ENCODE peak calls at places on chromosome 18, in seven cellular contexts. One of them, this sample, is unnamed.

GRCh38 chr18:8705941-8706544 is 687 bp downstream of the MTCL1 start:
- DNase-seq in HTR-8/SVneo: no peak
- DNase-seq in heart right ventricle: peak
- DNase-seq in NCI-H446 treated with DMSO at 0.1 percent for 48 hours: no peak
- DNase-seq in activated CD8-positive, alpha-beta memory T cell treated with anti-CD3 and anti-CD28 coated beads, Interleukin-2, amount 50 U/mL, for 4 hours: peak
- DNase-seq in gastrocnemius medialis: no peak
- DNase-seq in NCI-H748 treated with DMSO at 0.1 percent for 48 hours: no peak
- DNase-seq in this sample: no peak

GRCh38 chr18:48766025-48766424 is 184.7 kb downstream of the SMAD7 start:
- DNase-seq in HTR-8/SVneo: no peak
- DNase-seq in NCI-H748 treated with DMSO at 0.1 percent for 48 hours: no peak
- DNase-seq in gastrocnemius medialis: no peak
- DNase-seq in NCI-H446 treated with DMSO at 0.1 percent for 48 hours: no peak
- DNase-seq in activated CD8-positive, alpha-beta memory T cell treated with anti-CD3 and anti-CD28 coated beads, Interleukin-2, amount 50 U/mL, for 4 hours: no peak
- DNase-seq in heart right ventricle: no peak
- DNase-seq in this sample: no peak

GRCh38 chr18:31209041-31209440 is 46.4 kb upstream of the DSC1 start:
- DNase-seq in NCI-H748 treated with DMSO at 0.1 percent for 48 hours: no peak
- DNase-seq in gastrocnemius medialis: no peak
- DNase-seq in activated CD8-positive, alpha-beta memory T cell treated with anti-CD3 and anti-CD28 coated beads, Interleukin-2, amount 50 U/mL, for 4 hours: no peak
- DNase-seq in HTR-8/SVneo: no peak
- DNase-seq in heart right ventricle: no peak
- DNase-seq in NCI-H446 treated with DMSO at 0.1 percent for 48 hours: no peak
- DNase-seq in this sample: no peak

GRCh38 chr18:46321954-46322353 is 217.8 kb downstream of the HAUS1 start:
- DNase-seq in NCI-H748 treated with DMSO at 0.1 percent for 48 hours: no peak
- DNase-seq in HTR-8/SVneo: no peak
- DNase-seq in NCI-H446 treated with DMSO at 0.1 percent for 48 hours: no peak
- DNase-seq in activated CD8-positive, alpha-beta memory T cell treated with anti-CD3 and anti-CD28 coated beads, Interleukin-2, amount 50 U/mL, for 4 hours: no peak
- DNase-seq in gastrocnemius medialis: peak
- DNase-seq in heart right ventricle: no peak
- DNase-seq in this sample: no peak

GRCh38 chr18:61972389-61973264 is 79.8 kb upstream of the RNF152 start:
- DNase-seq in NCI-H748 treated with DMSO at 0.1 percent for 48 hours: no peak
- DNase-seq in heart right ventricle: no peak
- DNase-seq in activated CD8-positive, alpha-beta memory T cell treated with anti-CD3 and anti-CD28 coated beads, Interleukin-2, amount 50 U/mL, for 4 hours: no peak
- DNase-seq in gastrocnemius medialis: no peak
- DNase-seq in HTR-8/SVneo: no peak
- DNase-seq in NCI-H446 treated with DMSO at 0.1 percent for 48 hours: no peak
- DNase-seq in this sample: no peak

GRCh38 chr18:3262234-3263171 is 570 bp downstream of the MYL12B start:
- DNase-seq in NCI-H446 treated with DMSO at 0.1 percent for 48 hours: no peak
- DNase-seq in NCI-H748 treated with DMSO at 0.1 percent for 48 hours: no peak
- DNase-seq in heart right ventricle: no peak
- DNase-seq in gastrocnemius medialis: no peak
- DNase-seq in activated CD8-positive, alpha-beta memory T cell treated with anti-CD3 and anti-CD28 coated beads, Interleukin-2, amount 50 U/mL, for 4 hours: peak
- DNase-seq in HTR-8/SVneo: no peak
- DNase-seq in this sample: no peak

GRCh38 chr18:2572892-2573291 is 1.5 kb downstream of the NDC80 start:
- DNase-seq in NCI-H748 treated with DMSO at 0.1 percent for 48 hours: no peak
- DNase-seq in heart right ventricle: no peak
- DNase-seq in NCI-H446 treated with DMSO at 0.1 percent for 48 hours: no peak
- DNase-seq in HTR-8/SVneo: no peak
- DNase-seq in activated CD8-positive, alpha-beta memory T cell treated with anti-CD3 and anti-CD28 coated beads, Interleukin-2, amount 50 U/mL, for 4 hours: no peak
- DNase-seq in gastrocnemius medialis: no peak
- DNase-seq in this sample: no peak

GRCh38 chr18:63930774-63931354 is 18.2 kb upstream of the HMSD start:
- DNase-seq in activated CD8-positive, alpha-beta memory T cell treated with anti-CD3 and anti-CD28 coated beads, Interleukin-2, amount 50 U/mL, for 4 hours: no peak
- DNase-seq in NCI-H748 treated with DMSO at 0.1 percent for 48 hours: no peak
- DNase-seq in heart right ventricle: no peak
- DNase-seq in NCI-H446 treated with DMSO at 0.1 percent for 48 hours: no peak
- DNase-seq in gastrocnemius medialis: no peak
- DNase-seq in HTR-8/SVneo: no peak
- DNase-seq in this sample: no peak

GRCh38 chr18:5527603-5528002 is 16.2 kb downstream of the EPB41L3 start:
- DNase-seq in activated CD8-positive, alpha-beta memory T cell treated with anti-CD3 and anti-CD28 coated beads, Interleukin-2, amount 50 U/mL, for 4 hours: no peak
- DNase-seq in gastrocnemius medialis: peak
- DNase-seq in NCI-H446 treated with DMSO at 0.1 percent for 48 hours: no peak
- DNase-seq in heart right ventricle: peak
- DNase-seq in NCI-H748 treated with DMSO at 0.1 percent for 48 hours: no peak
- DNase-seq in HTR-8/SVneo: no peak
- DNase-seq in this sample: no peak

GRCh38 chr18:39191058-39191457 is 1625.5 kb upstream of the CELF4 start:
- DNase-seq in heart right ventricle: no peak
- DNase-seq in activated CD8-positive, alpha-beta memory T cell treated with anti-CD3 and anti-CD28 coated beads, Interleukin-2, amount 50 U/mL, for 4 hours: no peak
- DNase-seq in NCI-H748 treated with DMSO at 0.1 percent for 48 hours: no peak
- DNase-seq in NCI-H446 treated with DMSO at 0.1 percent for 48 hours: no peak
- DNase-seq in gastrocnemius medialis: no peak
- DNase-seq in HTR-8/SVneo: no peak
- DNase-seq in this sample: no peak

GRCh38 chr18:13165636-13166423 is 52.7 kb upstream of the LDLRAD4 start:
- DNase-seq in NCI-H748 treated with DMSO at 0.1 percent for 48 hours: no peak
- DNase-seq in HTR-8/SVneo: no peak
- DNase-seq in gastrocnemius medialis: no peak
- DNase-seq in NCI-H446 treated with DMSO at 0.1 percent for 48 hours: no peak
- DNase-seq in heart right ventricle: no peak
- DNase-seq in activated CD8-positive, alpha-beta memory T cell treated with anti-CD3 and anti-CD28 coated beads, Interleukin-2, amount 50 U/mL, for 4 hours: no peak
- DNase-seq in this sample: no peak

GRCh38 chr18:8107426-8107825 is 501.8 kb upstream of the RAB12 start:
- DNase-seq in NCI-H446 treated with DMSO at 0.1 percent for 48 hours: no peak
- DNase-seq in NCI-H748 treated with DMSO at 0.1 percent for 48 hours: no peak
- DNase-seq in gastrocnemius medialis: no peak
- DNase-seq in activated CD8-positive, alpha-beta memory T cell treated with anti-CD3 and anti-CD28 coated beads, Interleukin-2, amount 50 U/mL, for 4 hours: no peak
- DNase-seq in heart right ventricle: no peak
- DNase-seq in HTR-8/SVneo: no peak
- DNase-seq in this sample: no peak

GRCh38 chr18:57088883-57089282 is 58.0 kb upstream of the BOD1L2 start:
- DNase-seq in activated CD8-positive, alpha-beta memory T cell treated with anti-CD3 and anti-CD28 coated beads, Interleukin-2, amount 50 U/mL, for 4 hours: no peak
- DNase-seq in NCI-H446 treated with DMSO at 0.1 percent for 48 hours: no peak
- DNase-seq in NCI-H748 treated with DMSO at 0.1 percent for 48 hours: no peak
- DNase-seq in HTR-8/SVneo: no peak
- DNase-seq in heart right ventricle: no peak
- DNase-seq in gastrocnemius medialis: no peak
- DNase-seq in this sample: no peak

GRCh38 chr18:50614838-50615237 is 55.0 kb downstream of the MAPK4 start:
- DNase-seq in activated CD8-positive, alpha-beta memory T cell treated with anti-CD3 and anti-CD28 coated beads, Interleukin-2, amount 50 U/mL, for 4 hours: no peak
- DNase-seq in gastrocnemius medialis: peak
- DNase-seq in NCI-H748 treated with DMSO at 0.1 percent for 48 hours: no peak
- DNase-seq in HTR-8/SVneo: no peak
- DNase-seq in NCI-H446 treated with DMSO at 0.1 percent for 48 hours: no peak
- DNase-seq in heart right ventricle: no peak
- DNase-seq in this sample: peak

GRCh38 chr18:22233271-22233670 is 63.9 kb downstream of the GATA6 start:
- DNase-seq in NCI-H748 treated with DMSO at 0.1 percent for 48 hours: no peak
- DNase-seq in gastrocnemius medialis: no peak
- DNase-seq in heart right ventricle: no peak
- DNase-seq in activated CD8-positive, alpha-beta memory T cell treated with anti-CD3 and anti-CD28 coated beads, Interleukin-2, amount 50 U/mL, for 4 hours: no peak
- DNase-seq in NCI-H446 treated with DMSO at 0.1 percent for 48 hours: no peak
- DNase-seq in HTR-8/SVneo: no peak
- DNase-seq in this sample: no peak

GRCh38 chr18:47254341-47254939 is 3.0 kb upstream of the SKOR2 start:
- DNase-seq in heart right ventricle: peak
- DNase-seq in activated CD8-positive, alpha-beta memory T cell treated with anti-CD3 and anti-CD28 coated beads, Interleukin-2, amount 50 U/mL, for 4 hours: no peak
- DNase-seq in NCI-H748 treated with DMSO at 0.1 percent for 48 hours: no peak
- DNase-seq in HTR-8/SVneo: peak
- DNase-seq in NCI-H446 treated with DMSO at 0.1 percent for 48 hours: no peak
- DNase-seq in gastrocnemius medialis: no peak
- DNase-seq in this sample: no peak